ENCODE peak calls at places on chromosome 16, in five cellular contexts. S is K562; C is Right ventricle myocardium superior; E is NCI-H146; K is activated CD8-positive, alpha-beta T cell treated with anti-CD3 and anti-CD28 coated beads for 36 hours. B is an unnamed sample.

GRCh38 chr16:27311897-27312303 is 1.9 kb upstream of the IL4R start:
- DNase-seq in S (no peak), C (no peak), E (no peak), K (peak), B (no peak)

GRCh38 chr16:19589106-19589505 is 33.6 kb downstream of the VPS35L start:
- DNase-seq in S (no peak), C (no peak), E (no peak), K (no peak), B (no peak)

GRCh38 chr16:19127674-19128131 is 13.9 kb downstream of the ITPRIPL2 start:
- DNase-seq in S (no peak), C (no peak), E (no peak), K (no peak), B (no peak)

GRCh38 chr16:4915226-4915761 is 21.7 kb downstream of the PPL start:
- DNase-seq in S (no peak), C (no peak), E (no peak), K (no peak), B (no peak)

GRCh38 chr16:86117235-86117634 is 218.3 kb downstream of the IRF8 start:
- DNase-seq in S (no peak), C (no peak), E (no peak), K (no peak), B (no peak)

GRCh38 chr16:73530529-73530928 is 482.6 kb upstream of the ZFHX3 start:
- DNase-seq in S (no peak), C (no peak), E (no peak), K (no peak), B (no peak)

GRCh38 chr16:1991588-1992474 is 2.1 kb downstream of the SYNGR3 start:
- DNase-seq in S (peak), C (peak), E (no peak), K (peak), B (no peak)

GRCh38 chr16:88790312-88791150 is 5.5 kb upstream of the PIEZO1 start:
- DNase-seq in S (peak), C (peak), E (no peak), K (peak), B (no peak)

GRCh38 chr16:50568187-50568830 is 20.1 kb downstream of the NKD1 start:
- DNase-seq in S (no peak), C (no peak), E (no peak), K (no peak), B (no peak)

GRCh38 chr16:53768593-53768992 is 64.6 kb downstream of the FTO start:
- DNase-seq in S (peak), C (no peak), E (no peak), K (peak), B (no peak)

GRCh38 chr16:28126684-28127620 is 63.4 kb upstream of the GSG1L start:
- DNase-seq in S (no peak), C (no peak), E (no peak), K (no peak), B (no peak)

GRCh38 chr16:17515421-17516210 is 44.9 kb upstream of the XYLT1 start:
- DNase-seq in S (no peak), C (no peak), E (no peak), K (no peak), B (no peak)

GRCh38 chr16:29675811-29676643 is 3.0 kb upstream of the QPRT start:
- DNase-seq in S (peak), C (no peak), E (no peak), K (no peak), B (peak)

B was measured in NCI-H1417.